ENCODE peak calls at places on chromosomes 4 and X, in four cellular contexts. W is lower lobe of right lung, B is fibroblast of pulmonary artery, L is astrocyte of the spinal cord. R is an unnamed sample.

GRCh38 chr4:37455301-37456062 is 210.9 kb downstream of the NWD2 start:
- DNase-seq in W (peak; percentile 56), B (no peak), L (no peak), R (no peak)

GRCh38 chrX:130654409-130654970 is 248.5 kb downstream of the ENOX2 start:
- DNase-seq in W (no peak), B (peak; percentile 6), L (peak; percentile 9), R (peak; percentile 16)

GRCh38 chr4:175891863-175892262 is 79.8 kb upstream of the GPM6A start:
- DNase-seq in W (no peak), B (peak; percentile 32), L (peak; percentile 43), R (peak; percentile 60)

GRCh38 chr4:127601029-127601428 is 31.7 kb upstream of the INTU start:
- DNase-seq in W (no peak), B (peak; percentile 54), L (peak; percentile 25), R (peak; percentile 69)

GRCh38 chr4:26859762-26860156 is 882 bp upstream of the STIM2 start:
- DNase-seq in W (no peak), B (no peak), L (no peak), R (no peak)

GRCh38 chr4:53644607-53645006 is 53.3 kb upstream of the LNX1 start:
- DNase-seq in W (peak; percentile 66), B (no peak), L (no peak), R (no peak)

GRCh38 chrX:133838761-133839676 is 146.4 kb downstream of the GPC3 start:
- DNase-seq in W (no peak), B (peak; percentile 50), L (peak; percentile 45), R (peak; percentile 60)

GRCh38 chr4:183074288-183074990 is 24.6 kb upstream of the WWC2 start:
- DNase-seq in W (no peak), B (peak; percentile 51), L (peak; percentile 7), R (peak; percentile 34)

GRCh38 chr4:88457307-88458090 is 580 bp downstream of the HERC5 start:
- DNase-seq in W (peak; percentile 62), B (peak; percentile 8), L (peak; percentile 1), R (peak; percentile 34)

GRCh38 chr4:25970691-25971427 is 56.8 kb downstream of the SMIM20 start:
- DNase-seq in W (no peak), B (peak; percentile 27), L (peak; percentile 72), R (peak; percentile 67)

GRCh38 chr4:168483786-168484185 is 3.5 kb upstream of the DDX60L start:
- DNase-seq in W (no peak), B (peak; percentile 36), L (peak; percentile 38), R (peak; percentile 27)

GRCh38 chr4:20944451-20944850 is 244.2 kb downstream of the PACRGL start:
- DNase-seq in W (no peak), B (no peak), L (no peak), R (no peak)

GRCh38 chrX:132769609-132770008 is 188.8 kb downstream of the HS6ST2 start:
- DNase-seq in W (no peak), B (no peak), L (no peak), R (no peak)

GRCh38 chrX:65630771-65631170 is 36.7 kb upstream of the MSN start:
- DNase-seq in W (no peak), B (no peak), L (no peak), R (no peak)

GRCh38 chrX:65637335-65637734 is 30.1 kb upstream of the MSN start:
- DNase-seq in W (no peak), B (no peak), L (no peak), R (no peak)

GRCh38 chrX:65635371-65635770 is 32.1 kb upstream of the MSN start:
- DNase-seq in W (no peak), B (peak; percentile 34), L (no peak), R (no peak)

GRCh38 chrX:65634732-65635131 is 32.7 kb upstream of the MSN start:
- DNase-seq in W (no peak), B (no peak), L (no peak), R (no peak)

DNA sequence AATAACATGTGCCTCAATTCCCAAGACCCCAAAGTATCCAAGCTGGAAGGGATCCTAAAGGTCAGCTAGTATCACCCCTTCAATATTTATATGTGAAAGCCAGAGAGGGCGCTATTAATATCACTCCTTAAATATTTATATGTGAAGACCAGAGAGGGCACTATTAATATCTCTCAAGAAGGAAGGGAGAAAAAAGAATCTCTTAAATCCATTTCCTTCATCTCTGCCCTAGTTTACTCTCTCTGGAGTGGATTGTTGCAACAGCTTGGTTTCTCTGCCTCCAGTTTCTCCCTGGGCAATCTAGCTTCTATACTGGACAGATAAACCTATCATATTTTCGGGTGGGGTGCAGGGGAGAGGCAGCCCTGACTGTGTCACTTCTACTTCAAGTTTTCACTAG is 31.6 kb upstream of the MSN start:
- DNase-seq in W (no peak), B (no peak), L (no peak), R (no peak)
- H3K4me3 ChIP-seq in W (no peak overlapping the region), B (no peak overlapping the region), L (no peak overlapping the region), R (no peak overlapping the region)

DNA sequence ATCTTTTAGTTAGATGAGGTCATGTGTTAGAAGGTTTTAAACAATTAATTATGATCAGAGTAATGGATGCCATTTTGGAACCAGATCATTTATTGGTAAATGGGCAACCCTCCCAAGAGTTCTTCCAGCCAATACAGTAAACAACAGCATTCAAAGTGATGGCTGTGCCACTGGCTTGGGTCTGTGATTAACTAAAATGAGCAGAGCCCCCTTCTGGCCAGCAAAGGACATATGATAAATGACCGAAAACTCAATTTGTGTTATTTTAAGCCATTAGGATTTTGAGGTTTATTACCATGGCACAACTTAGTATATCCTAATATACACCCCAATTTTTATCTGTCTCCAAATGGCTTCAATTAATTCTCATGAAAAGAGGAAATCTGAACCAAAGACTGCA is 90.8 kb upstream of the NPFFR2 start:
- DNase-seq in W (no peak), B (peak; percentile 24), L (no peak), R (peak; percentile 4)
- TF ChIP-seq CTCF in W (peak; percentile 32), B (peak; percentile 38), L (peak; percentile 29), R (peak; percentile 27)

GRCh38 chr4:188282620-188283232 is 143.5 kb downstream of the TRIML1 start:
- DNase-seq in W (no peak), B (no peak), L (no peak), R (no peak)
- H3K4me3 ChIP-seq in W (peak overlapping the region; percentile 27), B (no peak overlapping the region), L (no peak overlapping the region), R (no peak overlapping the region)

GRCh38 chrX:136473663-136474062 is 14.1 kb upstream of the BRS3 start:
- DNase-seq in W (no peak), B (no peak), L (no peak), R (no peak)

GRCh38 chrX:136480383-136480782 is 7.4 kb upstream of the BRS3 start:
- DNase-seq in W (no peak), B (no peak), L (no peak), R (no peak)

GRCh38 chrX:136475236-136475635 is 12.5 kb upstream of the BRS3 start:
- DNase-seq in W (no peak), B (no peak), L (no peak), R (no peak)

GRCh38 chrX:136476501-136476900 is 11.2 kb upstream of the BRS3 start:
- DNase-seq in W (no peak), B (no peak), L (no peak), R (no peak)

DNA sequence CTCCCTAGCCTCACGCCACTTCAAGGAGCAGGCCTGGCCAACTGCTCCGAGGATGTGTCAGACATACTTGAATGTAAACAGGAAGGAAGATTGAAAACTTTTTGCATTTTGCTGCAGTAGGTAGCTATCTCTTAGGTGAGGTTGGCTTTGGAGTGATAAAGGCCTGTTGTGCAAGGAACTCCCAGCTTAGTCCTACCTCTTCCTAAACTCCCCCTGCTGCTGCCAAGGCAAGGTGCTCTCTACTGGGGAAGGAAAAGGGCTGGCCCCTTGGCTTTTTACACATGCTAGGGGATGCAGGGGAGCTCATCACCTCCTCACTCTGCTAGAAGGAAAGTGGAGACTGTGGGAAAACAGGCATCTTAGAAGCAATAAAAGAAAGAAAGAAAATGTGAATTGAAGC is 10.7 kb upstream of the BRS3 start:
- DNase-seq in W (no peak), B (no peak), L (no peak), R (no peak)
- TF ChIP-seq CTCF in W (no peak), B (no peak), L (no peak), R (no peak)

GRCh38 chr4:147772459-147772969 is 40.6 kb downstream of the ARHGAP10 start:
- DNase-seq in W (no peak), B (peak; percentile 80), L (peak; percentile 82), R (peak; percentile 67)
- H3K4me3 ChIP-seq in W (no peak overlapping the region), B (no peak overlapping the region), L (no peak overlapping the region), R (no peak overlapping the region)

GRCh38 chr4:31015123-31015522 is 295.0 kb downstream of the PCDH7 start:
- DNase-seq in W (no peak), B (no peak), L (no peak), R (no peak)

GRCh38 chr4:31020363-31020762 is 300.2 kb downstream of the PCDH7 start:
- DNase-seq in W (no peak), B (no peak), L (no peak), R (no peak)

GRCh38 chr4:31021008-31021407 is 300.8 kb downstream of the PCDH7 start:
- DNase-seq in W (no peak), B (no peak), L (no peak), R (no peak)

DNA sequence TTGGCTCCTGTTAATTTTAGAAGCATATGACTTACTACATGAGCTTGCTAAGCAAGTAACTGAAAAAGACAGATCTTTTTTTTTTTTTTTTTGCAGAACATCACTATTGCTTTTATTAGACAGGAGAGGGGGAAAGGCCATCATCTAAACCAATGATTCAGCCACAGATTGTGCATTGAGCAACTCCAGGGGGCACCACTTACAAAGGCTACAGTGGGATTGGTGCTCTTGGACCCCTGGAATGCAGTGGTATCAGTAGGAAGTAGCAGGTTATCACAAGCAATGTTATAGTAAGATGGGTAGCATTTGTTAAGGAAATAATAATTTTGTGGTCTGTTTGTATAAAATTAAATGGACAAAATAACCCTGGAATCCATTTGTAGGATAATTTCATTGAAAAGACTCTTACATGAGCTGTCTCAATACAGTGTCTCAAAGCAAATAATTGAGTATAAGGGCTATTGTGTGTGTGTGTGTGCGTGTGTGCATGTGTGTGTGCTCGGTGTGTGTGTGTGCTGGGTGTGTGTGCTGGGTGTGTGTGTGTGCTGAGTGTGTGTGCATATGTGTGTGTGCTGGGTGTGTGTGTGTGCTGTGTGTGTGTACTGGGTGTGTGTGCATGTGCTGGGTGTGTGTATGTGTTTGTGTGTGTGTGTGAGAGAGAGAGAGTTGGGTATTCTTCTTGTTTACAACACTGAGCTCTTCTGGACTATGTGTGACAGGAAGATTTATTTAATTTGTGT is 296.3 kb downstream of the PCDH7 start:
- DNase-seq in W (no peak), B (no peak), L (no peak), R (no peak)
- TF ChIP-seq CTCF in W (no peak), B (no peak), L (no peak), R (no peak)

GRCh38 chrX:53284684-53285447 is 3.5 kb upstream of the IQSEC2 start:
- DNase-seq in W (peak; percentile 66), B (peak; percentile 49), L (peak; percentile 26), R (peak; percentile 43)

GRCh38 chrX:53290441-53291041 is 9.2 kb upstream of the IQSEC2 start:
- DNase-seq in W (no peak), B (no peak), L (no peak), R (no peak)

GRCh38 chrX:53287493-53288138 is 6.2 kb upstream of the IQSEC2 start:
- DNase-seq in W (peak; percentile 53), B (peak; percentile 50), L (peak; percentile 70), R (peak; percentile 40)

GRCh38 chrX:53285591-53285990 is 4.2 kb upstream of the IQSEC2 start:
- DNase-seq in W (no peak), B (no peak), L (no peak), R (no peak)

GRCh38 chrX:53288173-53288572 is 6.8 kb upstream of the IQSEC2 start:
- DNase-seq in W (peak; percentile 53), B (peak; percentile 10), L (peak; percentile 23), R (no peak)
- H3K4me3 ChIP-seq in W (no peak overlapping the region), B (no peak overlapping the region), L (no peak overlapping the region), R (no peak overlapping the region)

R was measured in choroid plexus epithelial cell.